ENCODE peak calls at places on chromosomes 4 and X, in nine cellular contexts. S is PC-3, Y is ovary, R is A549, K is cardiac fibroblast, Z is aorta, U is WERI-Rb-1, G is AG10803, F is fibroblast of the aortic adventitia. C is an unnamed sample.

GRCh38 chr4:2393353-2394270 is 24.8 kb downstream of the ZFYVE28 start:
- DNase-seq in S (no peak), Y (no peak), R (no peak), K (no peak), Z (no peak), U (peak; percentile 66), G (no peak), F (no peak), C (no peak)

GRCh38 chr4:145909331-145909730 is 29.3 kb downstream of the ZNF827 start:
- DNase-seq in S (peak; percentile 76), Y (peak; percentile 81), R (peak; percentile 64), K (peak; percentile 64), Z (no peak), U (no peak), G (no peak), F (peak; percentile 30), C (no peak)

GRCh38 chrX:100356497-100356896 is 53.6 kb downstream of the PCDH19 start:
- DNase-seq in S (no peak), Y (no peak), R (no peak), K (no peak), Z (no peak), U (no peak), G (no peak), F (no peak), C (no peak)

GRCh38 chrX:130174051-130174704 is 2.4 kb downstream of the RAB33A start:
- DNase-seq in S (peak; percentile 61), Y (peak; percentile 24), R (no peak), K (peak; percentile 62), Z (no peak), U (no peak), G (peak; percentile 84), F (peak; percentile 91), C (peak; percentile 50)

GRCh38 chr4:13793020-13793710 is 165.6 kb upstream of the BOD1L1 start:
- DNase-seq in S (no peak), Y (no peak), R (no peak), K (no peak), Z (no peak), U (no peak), G (no peak), F (peak; percentile 29), C (no peak)

GRCh38 chr4:186719925-186720694 is 3.5 kb downstream of the FAT1 start:
- DNase-seq in S (peak; percentile 50), Y (no peak), R (peak; percentile 81), K (peak; percentile 81), Z (no peak), U (no peak), G (peak; percentile 49), F (peak; percentile 64), C (peak; percentile 46)

GRCh38 chrX:153411255-153411987 is at the start of gene ZFP92:
- DNase-seq in S (no peak), Y (peak; percentile 34), R (no peak), K (no peak), Z (peak; percentile 80), U (no peak), G (peak; percentile 2), F (no peak), C (no peak)

GRCh38 chr4:68905598-68906237 is 45.9 kb downstream of the UGT2A3 start:
- DNase-seq in S (peak; percentile 74), Y (no peak), R (no peak), K (no peak), Z (no peak), U (no peak), G (no peak), F (peak; percentile 81), C (no peak)

GRCh38 chrX:42934020-42934701 is 156.2 kb upstream of the PPP1R2C start:
- DNase-seq in S (no peak), Y (no peak), R (no peak), K (no peak), Z (no peak), U (no peak), G (no peak), F (no peak), C (no peak)

GRCh38 chr4:51895816-51896408 is 53.0 kb downstream of the DCUN1D4 start:
- DNase-seq in S (peak; percentile 80), Y (peak; percentile 28), R (peak; percentile 70), K (peak; percentile 78), Z (no peak), U (peak; percentile 67), G (peak; percentile 65), F (peak; percentile 74), C (peak; percentile 68)

GRCh38 chrX:5915783-5916182 is 312.9 kb downstream of the NLGN4X start:
- DNase-seq in S (no peak), Y (no peak), R (no peak), K (no peak), Z (no peak), U (no peak), G (no peak), F (no peak), C (no peak)

GRCh38 chrX:30580641-30581040 is 3.1 kb upstream of the TASL start:
- DNase-seq in S (no peak), Y (no peak), R (no peak), K (no peak), Z (no peak), U (no peak), G (no peak), F (no peak), C (no peak)

GRCh38 chrX:101462892-101463291 is 22.4 kb upstream of the ARMCX4 start:
- DNase-seq in S (peak; percentile 63), Y (no peak), R (peak; percentile 21), K (peak; percentile 38), Z (no peak), U (no peak), G (peak; percentile 21), F (peak; percentile 54), C (peak; percentile 24)

GRCh38 chr4:6639137-6639680 is 1.3 kb upstream of the MRFAP1 start:
- DNase-seq in S (no peak), Y (no peak), R (no peak), K (no peak), Z (no peak), U (no peak), G (no peak), F (no peak), C (no peak)

GRCh38 chr4:158356331-158356730 is 146.0 kb downstream of the TMEM144 start:
- DNase-seq in S (no peak), Y (no peak), R (no peak), K (no peak), Z (no peak), U (no peak), G (no peak), F (no peak), C (peak; percentile 20)
- H3K4me3 ChIP-seq in S (no peak overlapping the region), Y (no peak overlapping the region), R (no peak overlapping the region), K (no peak overlapping the region), Z (no peak overlapping the region), U (no peak overlapping the region), G (no peak overlapping the region), F (no peak overlapping the region), C (no peak overlapping the region)

GRCh38 chr4:184268574-184269160 is 51.0 kb upstream of the ENPP6 start:
- DNase-seq in S (no peak), Y (no peak), R (peak; percentile 17), K (no peak), Z (no peak), U (no peak), G (no peak), F (no peak), C (no peak)
- H3K4me3 ChIP-seq in S (no peak overlapping the region), Y (no peak overlapping the region), R (peak overlapping the region; percentile 50), K (no peak overlapping the region), Z (no peak overlapping the region), U (no peak overlapping the region), G (peak overlapping the region; percentile 33), F (no peak overlapping the region), C (no peak overlapping the region)

GRCh38 chrX:24651783-24652182 is 4.6 kb upstream of the PCYT1B start:
- DNase-seq in S (no peak), Y (no peak), R (no peak), K (no peak), Z (no peak), U (no peak), G (no peak), F (no peak), C (no peak)

GRCh38 chrX:24646745-24647182 is 383 bp downstream of the PCYT1B start:
- DNase-seq in S (no peak), Y (no peak), R (no peak), K (peak; percentile 1), Z (no peak), U (peak; percentile 10), G (no peak), F (peak; percentile 5), C (no peak)

GRCh38 chrX:24643116-24643515 is 4.0 kb downstream of the PCYT1B start:
- DNase-seq in S (peak; percentile 61), Y (no peak), R (peak; percentile 36), K (peak; percentile 10), Z (no peak), U (no peak), G (no peak), F (no peak), C (no peak)

GRCh38 chrX:24647257-24648058 is at the start of gene PCYT1B:
- DNase-seq in S (no peak), Y (peak; percentile 59), R (no peak), K (peak; percentile 41), Z (peak; percentile 89), U (no peak), G (peak; percentile 38), F (peak; percentile 47), C (peak; percentile 60)
- H3K4me3 ChIP-seq in S (no peak within 1 kb of the TSS), Y (peak within 1 kb of the TSS; percentile 11), R (no peak within 1 kb of the TSS), K (peak within 1 kb of the TSS; percentile 14), Z (peak within 1 kb of the TSS; percentile 26), U (no peak within 1 kb of the TSS), G (no peak within 1 kb of the TSS), F (no peak within 1 kb of the TSS), C (peak within 1 kb of the TSS; percentile 44)

DNA sequence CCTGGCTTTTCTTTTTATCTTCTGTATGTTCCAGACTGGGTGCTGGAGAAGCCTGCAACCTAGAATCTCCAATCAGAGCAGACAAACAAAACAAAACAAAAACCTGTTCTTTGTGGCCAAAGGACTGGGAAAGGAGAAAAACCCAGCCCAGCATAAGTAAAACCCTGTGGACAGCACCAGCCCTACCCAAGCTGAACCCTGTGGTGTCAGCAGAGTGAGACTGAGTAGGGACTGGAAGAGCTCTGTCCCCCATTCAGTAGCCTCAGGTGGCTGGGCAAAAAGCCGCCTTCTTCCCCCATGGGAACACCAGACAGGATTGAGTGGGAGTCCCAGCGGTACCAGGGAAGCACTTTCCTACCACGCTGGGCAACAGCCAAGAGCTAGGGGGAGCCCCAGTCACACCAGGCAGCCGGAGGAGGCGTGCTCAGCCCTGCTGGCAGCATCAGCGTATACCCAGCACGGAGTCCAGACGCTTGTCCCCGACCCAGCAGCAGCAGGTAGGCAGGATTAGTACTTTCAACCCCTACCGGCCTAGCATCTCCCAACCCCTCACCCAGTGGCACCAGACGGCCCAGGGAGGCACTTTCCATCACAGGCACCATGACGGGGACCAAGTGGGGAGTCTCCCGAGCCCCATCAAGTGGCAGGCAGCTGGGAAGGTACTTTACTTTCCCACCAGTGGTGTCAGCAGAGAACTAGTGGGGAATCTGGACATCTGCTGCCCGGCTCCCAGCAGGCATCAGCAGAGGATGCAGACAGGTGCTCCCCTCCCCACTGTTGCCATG is 8.6 kb upstream of the JADE3 start:
- DNase-seq in S (peak; percentile 87), Y (peak; percentile 81), R (peak; percentile 83), K (peak; percentile 70), Z (peak; percentile 91), U (peak; percentile 81), G (peak; percentile 59), F (peak; percentile 66), C (peak; percentile 58)
- H3K4me3 ChIP-seq in S (peak overlapping the region; percentile 78), Y (peak overlapping the region; percentile 36), R (peak overlapping the region; percentile 46), K (peak overlapping the region; percentile 55), Z (no peak overlapping the region), U (peak overlapping the region; percentile 35), G (peak overlapping the region; percentile 69), F (peak overlapping the region; percentile 73), C (peak overlapping the region; percentile 63)

C was measured in brain microvascular endothelial cell.